ENCODE peak calls at places on chromosomes 5 and 9, in eight cellular contexts. N, U, I, X, A, Y, V and W are unnamed samples.

GRCh38 chr9:127035423-127035822 is 87.0 kb downstream of the ANGPTL2 start:
- DNase-seq in X (no peak), A (no peak), V (no peak), U (peak), Y (peak), I (no peak), N (no peak), W (peak)

GRCh38 chr9:37621299-37621934 is 29.0 kb upstream of the TOMM5 start:
- DNase-seq in I (no peak), N (no peak), A (no peak), Y (no peak), V (no peak), X (no peak), U (no peak), W (no peak)

GRCh38 chr9:591292-591691 is 250.2 kb upstream of the DMRT1 start:
- DNase-seq in U (no peak), N (no peak), A (no peak), I (no peak), Y (peak), X (peak), V (no peak), W (no peak)

GRCh38 chr5:50873594-50874276 is 207.3 kb downstream of the PARP8 start:
- DNase-seq in X (no peak), I (no peak), V (no peak), U (no peak), A (no peak), Y (no peak), N (no peak), W (no peak)

GRCh38 chr9:128160603-128160987 is 530 bp downstream of the BBLN start:
- DNase-seq in I (no peak), U (no peak), A (no peak), X (no peak), Y (no peak), N (peak), V (no peak), W (no peak)

GRCh38 chr9:79357620-79358019 is 214.1 kb upstream of the TLE4 start:
- DNase-seq in U (no peak), X (no peak), V (no peak), A (no peak), N (no peak), Y (no peak), I (no peak), W (no peak)

GRCh38 chr9:98146101-98146991 is 27.3 kb upstream of the TRIM14 start:
- DNase-seq in A (no peak), X (peak), N (no peak), U (peak), Y (peak), I (no peak), V (no peak), W (no peak)

GRCh38 chr9:90645721-90646120 is 3.1 kb upstream of the DIRAS2 start:
- DNase-seq in I (no peak), Y (no peak), X (no peak), N (no peak), U (no peak), A (no peak), V (no peak), W (no peak)

GRCh38 chr5:37662362-37662761 is 177.5 kb downstream of the GDNF start:
- DNase-seq in N (no peak), U (no peak), V (no peak), Y (no peak), I (no peak), X (no peak), A (no peak), W (no peak)

GRCh38 chr5:8470489-8470888 is 601.5 kb downstream of the MTRR start:
- DNase-seq in N (no peak), Y (no peak), A (no peak), I (no peak), X (no peak), V (no peak), U (no peak), W (no peak)

GRCh38 chr5:150363185-150363584 is 5.7 kb downstream of the TCOF1 start:
- DNase-seq in X (no peak), U (no peak), I (no peak), A (no peak), N (no peak), Y (no peak), V (no peak), W (no peak)

GRCh38 chr5:137592317-137592716 is 93.2 kb upstream of the SPOCK1 start:
- DNase-seq in I (no peak), Y (no peak), N (no peak), V (no peak), U (no peak), A (no peak), X (no peak), W (no peak)

GRCh38 chr9:115941561-115942315 is 211.9 kb upstream of the PAPPA start:
- DNase-seq in I (no peak), N (no peak), V (no peak), Y (no peak), X (no peak), A (peak), U (peak), W (no peak)

GRCh38 chr9:105282870-105283621 is 38.6 kb downstream of the SLC44A1 start:
- DNase-seq in N (no peak), V (no peak), U (no peak), I (no peak), Y (no peak), A (no peak), X (no peak), W (no peak)

GRCh38 chr9:130878295-130878694 is 18.3 kb downstream of the QRFP start:
- DNase-seq in I (no peak), U (no peak), V (no peak), X (no peak), Y (no peak), A (no peak), N (no peak), W (no peak)

GRCh38 chr5:157597277-157597676 is 21.7 kb upstream of the ADAM19 start:
- DNase-seq in V (no peak), A (no peak), N (no peak), U (no peak), Y (no peak), I (no peak), X (no peak), W (no peak)

GRCh38 chr9:29332789-29333188 is 1759.5 kb upstream of the C9orf72 start:
- DNase-seq in Y (no peak), U (peak), A (peak), N (no peak), I (no peak), X (no peak), V (no peak), W (peak)